ENCODE peak calls at places on chromosomes 3 and 15, in nine cellular contexts. P, G, B, R, F, S, W, T and I are unnamed samples.
A peak's percentile ranks its signal among the peaks of the same experiment; 100 is the strongest.

GRCh38 chr15:79973445-79974180 is 2.6 kb upstream of the BCL2A1 start:
- DNase-seq in S (no peak), F (no peak), G (no peak), B (no peak), T (no peak), R (no peak), P (no peak), W (no peak), I (no peak)

GRCh38 chr15:29972051-29972450 is 110.7 kb upstream of the GOLGA8J start:
- DNase-seq in T (no peak), G (no peak), B (no peak), F (no peak), S (no peak), W (no peak), R (no peak), P (no peak), I (no peak)

GRCh38 chr3:167657684-167658225 is 4.0 kb upstream of the WDR49 start:
- DNase-seq in B (no peak), R (no peak), S (no peak), W (no peak), T (no peak), G (no peak), F (no peak), P (no peak), I (no peak)

GRCh38 chr3:122679085-122679466 is 1.6 kb upstream of the PARP14 start:
- DNase-seq in F (peak; percentile 68), R (peak; percentile 55), G (peak; percentile 72), S (peak; percentile 79), W (peak; percentile 93), B (peak; percentile 76), T (peak; percentile 86), P (peak; percentile 76), I (peak; percentile 66)

GRCh38 chr3:11600501-11601282 is 43.0 kb downstream of the VGLL4 start:
- DNase-seq in W (no peak), P (peak; percentile 100), G (peak; percentile 56), S (peak; percentile 99), F (peak; percentile 93), T (peak; percentile 85), B (peak; percentile 78), R (no peak), I (no peak)

GRCh38 chr15:66740802-66741201 is 38.8 kb downstream of the SMAD6 start:
- DNase-seq in T (no peak), P (peak; percentile 85), F (no peak), S (no peak), R (no peak), G (peak; percentile 60), B (peak; percentile 59), W (peak; percentile 70), I (no peak)

GRCh38 chr15:94070341-94071275 is 160.8 kb upstream of the MCTP2 start:
- DNase-seq in F (peak; percentile 12), R (no peak), P (peak; percentile 41), B (no peak), T (no peak), S (peak; percentile 66), G (no peak), W (no peak), I (peak; percentile 47)

GRCh38 chr3:41808152-41808551 is 153.8 kb downstream of the ULK4 start:
- DNase-seq in S (peak; percentile 68), R (no peak), P (peak; percentile 58), G (no peak), T (no peak), W (no peak), B (no peak), F (no peak), I (no peak)

GRCh38 chr3:60276615-60277014 is 974.6 kb downstream of the FHIT start:
- DNase-seq in T (no peak), G (no peak), W (no peak), P (no peak), R (no peak), F (no peak), B (no peak), S (no peak), I (no peak)

GRCh38 chr3:154898916-154899315 is 181.2 kb upstream of the MME start:
- DNase-seq in P (no peak), S (peak; percentile 17), B (no peak), W (no peak), G (no peak), R (no peak), T (no peak), F (no peak), I (no peak)

GRCh38 chr15:89936051-89936792 is 23.5 kb upstream of the ARPIN start:
- DNase-seq in S (no peak), F (no peak), G (no peak), P (no peak), B (no peak), W (no peak), T (no peak), R (no peak), I (no peak)

GRCh38 chr3:14425574-14426304 is 23.3 kb downstream of the SLC6A6 start:
- DNase-seq in R (peak; percentile 64), G (no peak), B (no peak), S (no peak), P (no peak), W (no peak), F (no peak), T (peak; percentile 43), I (peak; percentile 75)

GRCh38 chr15:58475573-58476524 is 44.1 kb downstream of the LIPC start:
- DNase-seq in T (peak; percentile 40), W (peak; percentile 18), P (peak; percentile 56), S (peak; percentile 75), G (no peak), F (peak; percentile 35), R (no peak), B (no peak), I (no peak)

GRCh38 chr3:141345528-141345927 is 22.8 kb upstream of the ZBTB38 start:
- DNase-seq in W (no peak), B (no peak), F (no peak), R (no peak), G (no peak), T (no peak), S (no peak), P (no peak), I (no peak)

GRCh38 chr3:46670000-46670890 is 23.2 kb downstream of the ALS2CL start:
- DNase-seq in S (no peak), B (peak; percentile 16), G (no peak), T (peak; percentile 24), W (no peak), P (no peak), R (no peak), F (peak; percentile 6), I (no peak)

DNA sequence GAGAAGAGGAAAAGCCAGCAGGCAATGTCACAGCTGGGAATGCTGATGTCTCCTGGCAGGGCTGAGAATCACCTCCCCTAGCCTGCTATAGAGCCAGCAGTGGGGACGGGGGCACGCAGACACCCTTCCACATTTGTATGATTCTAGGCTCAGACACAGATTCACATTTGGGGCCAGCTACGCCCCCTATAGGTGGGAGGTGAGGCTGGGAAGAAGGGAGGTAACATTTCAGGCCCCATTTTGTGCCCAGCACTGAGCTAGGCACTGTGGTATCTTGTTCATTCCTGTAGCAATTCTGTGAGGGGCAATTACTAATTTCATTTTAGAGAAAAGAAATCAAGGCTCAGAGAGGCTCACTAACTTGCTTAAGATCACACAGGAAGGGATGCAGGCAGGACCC is 15.9 kb upstream of the ACAD9 start:
- DNase-seq in F (no peak), R (no peak), W (no peak), S (no peak), T (no peak), P (no peak), G (no peak), B (no peak), I (no peak)
- TF ChIP-seq CTCF in F (peak; percentile 36), R (no peak), W (no peak), S (peak; percentile 34), T (no peak), P (peak; percentile 70), G (no peak), B (no peak), I (peak; percentile 29)

DNA sequence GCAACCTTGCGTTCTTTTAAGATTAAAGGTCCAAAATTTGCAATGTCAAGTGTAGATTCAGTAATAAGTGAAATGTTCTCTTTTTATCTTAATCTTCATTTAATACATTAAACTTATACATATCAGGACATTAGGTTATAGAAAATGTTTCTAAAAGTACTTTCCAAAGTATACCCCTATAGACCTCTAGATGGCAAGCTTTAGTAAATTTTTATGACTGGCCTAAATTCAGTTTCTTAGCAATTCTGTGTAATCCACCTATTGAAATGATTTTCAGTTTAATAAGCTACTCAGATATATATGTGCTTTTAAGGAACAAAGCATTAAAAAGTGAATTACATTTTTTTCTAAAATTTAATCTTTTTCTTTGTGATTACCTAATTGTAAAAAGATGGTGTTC is 342.2 kb downstream of the GBE1 start:
- DNase-seq in R (peak; percentile 11), F (no peak), S (peak; percentile 39), P (peak; percentile 11), G (no peak), B (no peak), T (no peak), W (no peak), I (no peak)
- TF ChIP-seq CTCF in R (no peak), F (no peak), S (peak; percentile 49), P (peak; percentile 79), G (peak; percentile 54), B (peak; percentile 48), T (peak; percentile 35), W (peak; percentile 24), I (peak; percentile 20)

GRCh38 chr3:157199841-157200240 is 39.9 kb upstream of the CCNL1 start:
- DNase-seq in S (no peak), F (no peak), W (no peak), G (no peak), B (no peak), R (no peak), P (no peak), T (no peak), I (no peak)

GRCh38 chr3:157201648-157202278 is 41.8 kb upstream of the CCNL1 start:
- DNase-seq in G (no peak), F (no peak), R (peak; percentile 63), B (no peak), W (no peak), S (peak; percentile 50), P (peak; percentile 44), T (no peak), I (no peak)

GRCh38 chr3:157204880-157205279 is 44.9 kb upstream of the CCNL1 start:
- DNase-seq in P (no peak), S (no peak), B (no peak), T (no peak), G (no peak), R (no peak), W (no peak), F (no peak), I (no peak)

GRCh38 chr3:157204431-157204830 is 44.5 kb upstream of the CCNL1 start:
- DNase-seq in W (no peak), B (no peak), R (no peak), S (peak; percentile 60), P (peak; percentile 65), G (no peak), T (no peak), F (no peak), I (no peak)
- TF ChIP-seq CTCF in W (peak; percentile 26), B (peak; percentile 50), R (no peak), S (peak; percentile 42), P (peak; percentile 86), G (peak; percentile 70), T (peak; percentile 48), F (peak; percentile 21), I (peak; percentile 70)

DNA sequence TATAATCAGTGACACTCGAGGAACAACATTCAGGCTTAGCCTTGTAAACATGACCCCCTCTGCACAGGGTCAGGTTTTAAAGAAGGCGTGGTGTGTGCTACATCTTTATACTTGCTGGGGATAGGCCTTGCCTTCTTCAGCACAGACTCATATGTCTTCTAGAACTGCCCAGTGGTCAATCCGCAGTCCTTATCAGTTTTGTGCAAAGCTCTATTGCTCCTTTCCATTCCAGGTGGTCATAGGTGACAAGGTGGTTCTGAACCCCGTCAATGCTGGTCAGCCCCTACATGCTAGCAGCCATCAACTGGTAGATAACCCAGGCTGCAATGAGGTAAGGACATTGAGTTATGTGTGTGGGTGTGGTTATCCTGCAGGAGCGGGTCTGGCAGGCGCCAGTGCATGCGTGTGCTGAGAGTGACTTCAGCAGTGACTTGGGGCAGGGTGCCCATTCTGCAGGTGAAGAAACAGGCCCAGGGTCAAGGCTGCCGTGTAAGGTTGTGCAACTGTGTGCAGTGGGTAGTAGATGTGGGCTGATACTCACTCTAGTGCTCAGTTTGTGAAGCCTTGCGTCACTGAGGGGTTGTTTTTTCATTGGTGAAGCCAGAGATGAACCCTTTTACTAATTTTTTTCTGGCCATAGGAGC is 150.9 kb downstream of the ITPR1 start:
- DNase-seq in W (no peak), R (no peak), T (no peak), S (no peak), P (no peak), F (no peak), B (no peak), G (no peak), I (no peak)
- TF ChIP-seq CTCF in W (no peak), R (no peak), T (no peak), S (no peak), P (no peak), F (no peak), B (no peak), G (no peak), I (no peak)